ENCODE peak calls at places on chromosome 18, in five cellular contexts. F is nephron progenitor cell; Q is activated naive CD4-positive, alpha-beta T cell treated with Interleukin-2 at 50 U/mL for 16 hours; P is suprapubic skin; V is NCI-H774. K is an unnamed sample.
A peak's percentile ranks its signal among the peaks of the same experiment; 100 is the strongest.

GRCh38 chr18:55573386-55573785 is 14.6 kb downstream of the TCF4 start:
- DNase-seq in F (no peak), Q (no peak), P (no peak), V (no peak), K (no peak)

GRCh38 chr18:50724631-50725235 is 95.1 kb downstream of the MRO start:
- DNase-seq in F (no peak), Q (no peak), P (no peak), V (no peak), K (no peak)

GRCh38 chr18:79819064-79819725 is 21.5 kb downstream of the KCNG2 start:
- DNase-seq in F (no peak), Q (no peak), P (no peak), V (no peak), K (no peak)

GRCh38 chr18:11801573-11801972 is 49.6 kb upstream of the CHMP1B start:
- DNase-seq in F (no peak), Q (no peak), P (no peak), V (no peak), K (no peak)

GRCh38 chr18:54529444-54529843 is 61.6 kb upstream of the DYNAP start:
- DNase-seq in F (no peak), Q (no peak), P (no peak), V (no peak), K (no peak)

GRCh38 chr18:8286303-8286702 is 322.9 kb upstream of the RAB12 start:
- DNase-seq in F (no peak), Q (no peak), P (no peak), V (no peak), K (no peak)

GRCh38 chr18:25109484-25109883 is 242.5 kb downstream of the ZNF521 start:
- DNase-seq in F (no peak), Q (no peak), P (no peak), V (no peak), K (no peak)

GRCh38 chr18:51563401-51563800 is 365.9 kb upstream of the MEX3C start:
- DNase-seq in F (no peak), Q (no peak), P (no peak), V (no peak), K (no peak)

GRCh38 chr18:11994346-11994707 is 13.0 kb downstream of the IMPA2 start:
- DNase-seq in F (no peak), Q (no peak), P (peak; percentile 87), V (no peak), K (no peak)

GRCh38 chr18:54150226-54150625 is 74.2 kb downstream of the MBD2 start:
- DNase-seq in F (no peak), Q (no peak), P (no peak), V (no peak), K (no peak)

K was measured in HS-27A.